ENCODE peak calls at places on chromosomes 3 and 15, in four cellular contexts. D is colonic mucosa, Y is HFFc6, S is mammary epithelial cell. T is an unnamed sample.

GRCh38 chr3:166362698-166363097 is 525.5 kb upstream of the BCHE start:
- DNase-seq in D (no peak), S (peak), Y (no peak), T (no peak)

GRCh38 chr15:47673343-47673761 is 44.0 kb upstream of the SEMA6D start:
- DNase-seq in D (no peak), S (no peak), Y (no peak), T (no peak)

GRCh38 chr15:90002428-90002844 is 1.3 kb downstream of the ZNF710 start:
- DNase-seq in Y (no peak), S (peak), D (no peak), T (no peak)

GRCh38 chr3:118636841-118637240 is 397.8 kb downstream of the IGSF11 start:
- DNase-seq in Y (no peak), D (no peak), S (peak), T (no peak)

GRCh38 chr3:118863731-118864322 is 170.8 kb downstream of the IGSF11 start:
- DNase-seq in D (no peak), S (no peak), Y (no peak), T (no peak)

GRCh38 chr3:79761441-79761840 is 6.4 kb downstream of the ROBO1 start:
- DNase-seq in D (no peak), S (no peak), Y (no peak), T (no peak)

GRCh38 chr3:94440767-94441493 is 378.1 kb downstream of the NSUN3 start:
- DNase-seq in S (peak), D (no peak), Y (peak), T (peak)

GRCh38 chr3:63523100-63523499 is 129.4 kb upstream of the SNTN start:
- DNase-seq in D (peak), S (peak), Y (no peak), T (no peak)

GRCh38 chr3:127684871-127685707 is 12.3 kb downstream of the ABTB1 start:
- DNase-seq in Y (no peak), S (no peak), D (no peak), T (no peak)

GRCh38 chr3:175456496-175456895 is 597.4 kb downstream of the NAALADL2 start:
- DNase-seq in Y (no peak), D (no peak), S (peak), T (no peak)

GRCh38 chr3:16372362-16373269 is 107.6 kb downstream of the OXNAD1 start:
- DNase-seq in D (no peak), Y (no peak), S (no peak), T (no peak)

GRCh38 chr3:123757281-123757940 is 126.7 kb downstream of the MYLK start:
- DNase-seq in Y (no peak), S (peak), D (peak), T (no peak)

GRCh38 chr3:38640661-38641441 is 8.6 kb downstream of the SCN5A start:
- DNase-seq in D (no peak), S (no peak), Y (no peak), T (no peak)

GRCh38 chr3:136630911-136631310 is 121.3 kb downstream of the STAG1 start:
- DNase-seq in Y (no peak), D (no peak), S (no peak), T (no peak)

GRCh38 chr15:33453761-33454160 is 143.0 kb downstream of the RYR3 start:
- DNase-seq in S (no peak), D (no peak), Y (no peak), T (no peak)

GRCh38 chr3:31740397-31740796 is 207.7 kb downstream of the STT3B start:
- DNase-seq in D (no peak), Y (no peak), S (no peak), T (no peak)

GRCh38 chr3:122132949-122133540 is 50.4 kb upstream of the CASR start:
- DNase-seq in D (no peak), Y (no peak), S (peak), T (no peak)

GRCh38 chr3:158802399-158803023 is 657 bp downstream of the MFSD1 start:
- DNase-seq in D (no peak), Y (no peak), S (no peak), T (no peak)

GRCh38 chr3:12894629-12895028 is 53.3 kb upstream of the RPL32 start:
- DNase-seq in Y (no peak), D (no peak), S (no peak), T (no peak)

GRCh38 chr3:15952543-15953175 is 154.9 kb upstream of the ANKRD28 start:
- DNase-seq in S (no peak), D (no peak), Y (peak), T (no peak)

GRCh38 chr3:4407941-4408340 is 59.1 kb downstream of the SUMF1 start:
- DNase-seq in D (no peak), S (no peak), Y (no peak), T (no peak)

GRCh38 chr3:194512895-194513601 is 26.2 kb upstream of the ATP13A3 start:
- DNase-seq in D (no peak), S (no peak), Y (no peak), T (no peak)

GRCh38 chr3:160568989-160569388 is 3.6 kb upstream of the KPNA4 start:
- DNase-seq in Y (no peak), S (no peak), D (no peak), T (no peak)

GRCh38 chr3:15659254-15659975 is 57.9 kb downstream of the BTD start:
- DNase-seq in Y (peak), S (no peak), D (no peak), T (no peak)

GRCh38 chr3:195542261-195542660 is 864 bp downstream of the PPP1R2 start:
- DNase-seq in D (no peak), S (no peak), Y (no peak), T (no peak)

GRCh38 chr15:78739996-78740903 is 71.0 kb downstream of the ADAMTS7 start:
- DNase-seq in S (peak), D (peak), Y (peak), T (no peak)

GRCh38 chr3:188624384-188624783 is 470.4 kb downstream of the LPP start:
- DNase-seq in Y (peak), S (no peak), D (peak), T (peak)

GRCh38 chr3:73540969-73541740 is 83.6 kb downstream of the PDZRN3 start:
- DNase-seq in D (no peak), S (peak), Y (peak), T (no peak)

GRCh38 chr15:78455749-78456148 is 17.7 kb downstream of the IREB2 start:
- DNase-seq in S (no peak), Y (no peak), D (no peak), T (no peak)

GRCh38 chr3:40930772-40931171 is 268.5 kb upstream of the CTNNB1 start:
- DNase-seq in D (no peak), S (no peak), Y (no peak), T (no peak)

GRCh38 chr3:186166491-186167288 is 57.8 kb upstream of the ETV5 start:
- DNase-seq in Y (peak), S (no peak), D (no peak), T (no peak)

GRCh38 chr15:89330119-89330518 is 4.5 kb downstream of the POLG start:
- DNase-seq in S (no peak), D (peak), Y (no peak), T (no peak)

GRCh38 chr3:136008732-136009456 is 43.4 kb downstream of the PPP2R3A start:
- DNase-seq in S (no peak), D (no peak), Y (no peak), T (no peak)

GRCh38 chr15:70023769-70024491 is 73.8 kb downstream of the TLE3 start:
- DNase-seq in S (peak), D (no peak), Y (peak), T (peak)

GRCh38 chr15:79130535-79131130 is 40.1 kb upstream of the RASGRF1 start:
- DNase-seq in S (no peak), D (no peak), Y (no peak), T (no peak)

GRCh38 chr3:159672728-159673471 is 315.7 kb upstream of the IL12A start:
- DNase-seq in S (no peak), D (no peak), Y (no peak), T (no peak)

GRCh38 chr3:25471081-25471768 is 43.2 kb downstream of the RARB start:
- DNase-seq in D (no peak), Y (no peak), S (no peak), T (no peak)

GRCh38 chr15:83153288-83153687 is 45.8 kb downstream of the TM6SF1 start:
- DNase-seq in S (no peak), Y (no peak), D (no peak), T (no peak)

GRCh38 chr3:188007897-188008296 is 146.1 kb upstream of the LPP start:
- DNase-seq in Y (no peak), D (no peak), S (no peak), T (no peak)

GRCh38 chr3:51610708-51611107 is 60.3 kb upstream of the TEX264 start:
- DNase-seq in Y (no peak), D (no peak), S (no peak), T (no peak)

DNA sequence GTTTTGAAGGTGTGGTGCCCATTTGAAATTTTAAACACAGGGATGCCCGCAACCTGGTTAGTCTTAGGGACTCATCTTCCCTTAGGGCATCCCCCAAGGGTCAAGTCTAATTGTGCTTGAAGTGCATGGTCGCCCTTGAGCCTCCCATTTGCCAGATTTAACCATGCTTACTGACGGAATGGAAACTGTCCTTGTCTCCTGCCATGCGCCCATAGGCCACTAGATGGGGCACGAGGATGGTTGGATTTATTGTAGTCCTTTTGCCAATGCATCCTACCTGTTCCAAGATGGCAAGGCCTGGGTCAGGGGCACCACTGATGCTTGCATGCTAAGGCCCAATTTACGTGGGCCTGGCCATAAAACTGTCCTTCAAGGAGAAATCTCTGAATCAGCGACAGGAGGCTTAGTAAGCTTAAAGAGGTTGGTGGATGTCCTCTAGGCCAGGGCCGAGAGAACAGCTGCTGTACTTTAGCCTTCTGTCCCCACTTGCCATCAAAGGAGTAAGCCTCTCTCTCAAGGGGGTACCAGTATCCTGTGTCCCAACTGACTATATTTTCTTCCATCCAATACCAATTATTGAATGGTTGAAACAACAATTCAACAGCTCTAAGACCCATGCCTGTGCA is 355.4 kb downstream of the OTOL1 start:
- DNase-seq in D (peak), Y (peak), S (peak), T (peak)
- TF ChIP-seq CTCF in D (peak), Y (peak), S (peak), T (peak)

DNA sequence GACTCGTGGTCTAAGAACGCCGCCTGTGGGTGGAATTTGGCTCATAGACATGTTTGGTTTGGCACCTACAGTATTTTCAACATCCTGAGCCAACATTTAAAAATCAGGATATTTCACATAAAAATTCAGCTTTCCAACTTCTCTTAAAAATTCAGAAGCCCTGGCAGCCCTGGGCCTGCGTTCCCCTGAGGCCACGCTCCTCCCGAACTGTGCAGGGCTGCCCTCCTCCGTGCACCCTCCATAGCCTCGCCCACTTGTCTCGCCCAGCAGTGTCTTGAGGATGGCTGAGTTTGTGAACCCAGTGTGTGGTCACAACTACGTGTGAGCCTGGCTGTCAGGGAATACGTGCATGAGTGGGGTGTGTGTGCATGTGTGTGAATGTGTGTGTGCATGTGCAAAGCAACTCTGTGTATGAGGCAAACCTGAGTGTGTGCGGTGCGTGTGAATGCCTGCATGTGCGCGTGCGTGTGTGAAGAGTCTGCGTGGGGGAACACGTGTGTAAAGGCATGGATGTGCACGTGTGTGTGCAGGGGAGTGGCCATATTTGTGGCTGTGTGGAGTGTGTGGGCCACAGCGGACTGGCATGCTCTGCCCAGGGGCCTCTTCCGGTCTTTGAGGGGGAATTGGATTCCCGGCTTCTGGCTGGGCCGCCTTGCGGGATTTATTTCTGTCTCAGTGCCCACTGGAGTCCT is 30.9 kb downstream of the PTH1R start:
- DNase-seq in D (no peak), S (no peak), Y (peak), T (peak)
- TF ChIP-seq CTCF in D (no peak), S (peak), Y (peak), T (peak)

GRCh38 chr3:50246517-50246954 is 10.5 kb downstream of the GNAI2 start:
- DNase-seq in S (peak), D (peak), Y (peak), T (peak)
- TF ChIP-seq CTCF in S (no peak), D (peak), Y (peak), T (no peak)

DNA sequence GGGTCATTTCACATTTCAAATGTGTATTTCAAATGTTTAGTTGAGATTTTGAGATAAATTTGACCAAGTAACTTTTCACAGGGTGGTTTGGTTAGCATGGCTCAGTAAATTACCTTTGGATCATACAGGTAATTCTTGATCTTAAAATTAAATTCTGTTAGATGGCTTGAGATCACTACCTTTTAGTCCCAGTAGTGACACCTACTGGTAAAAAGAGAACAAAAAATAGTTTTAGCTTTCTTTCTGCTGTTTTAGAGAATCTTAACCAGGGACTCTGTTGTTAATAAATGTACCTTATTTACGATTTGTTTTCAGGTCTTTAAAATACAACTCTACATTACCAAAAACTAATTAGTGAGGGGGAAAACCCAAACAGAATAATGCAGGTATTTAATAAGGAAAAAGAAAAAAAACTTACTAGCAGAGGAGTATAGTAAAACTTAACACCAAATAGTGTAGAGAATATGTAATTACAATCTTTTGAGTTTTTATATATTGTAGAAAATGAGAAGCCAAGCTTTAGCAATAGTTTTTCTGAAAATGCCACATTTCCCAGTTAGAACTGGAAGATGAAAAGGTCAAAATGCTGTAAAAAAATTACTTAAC is 620.3 kb upstream of the AGTR1 start:
- DNase-seq in Y (peak), D (no peak), S (peak), T (no peak)
- TF ChIP-seq CTCF in Y (peak), D (peak), S (peak), T (peak)

GRCh38 chr3:101567528-101568317 is 6.1 kb downstream of the TRMT10C start:
- DNase-seq in S (no peak), D (no peak), Y (peak), T (no peak)

GRCh38 chr3:101556064-101556463 is 5.6 kb upstream of the TRMT10C start:
- DNase-seq in D (no peak), Y (no peak), S (no peak), T (no peak)

DNA sequence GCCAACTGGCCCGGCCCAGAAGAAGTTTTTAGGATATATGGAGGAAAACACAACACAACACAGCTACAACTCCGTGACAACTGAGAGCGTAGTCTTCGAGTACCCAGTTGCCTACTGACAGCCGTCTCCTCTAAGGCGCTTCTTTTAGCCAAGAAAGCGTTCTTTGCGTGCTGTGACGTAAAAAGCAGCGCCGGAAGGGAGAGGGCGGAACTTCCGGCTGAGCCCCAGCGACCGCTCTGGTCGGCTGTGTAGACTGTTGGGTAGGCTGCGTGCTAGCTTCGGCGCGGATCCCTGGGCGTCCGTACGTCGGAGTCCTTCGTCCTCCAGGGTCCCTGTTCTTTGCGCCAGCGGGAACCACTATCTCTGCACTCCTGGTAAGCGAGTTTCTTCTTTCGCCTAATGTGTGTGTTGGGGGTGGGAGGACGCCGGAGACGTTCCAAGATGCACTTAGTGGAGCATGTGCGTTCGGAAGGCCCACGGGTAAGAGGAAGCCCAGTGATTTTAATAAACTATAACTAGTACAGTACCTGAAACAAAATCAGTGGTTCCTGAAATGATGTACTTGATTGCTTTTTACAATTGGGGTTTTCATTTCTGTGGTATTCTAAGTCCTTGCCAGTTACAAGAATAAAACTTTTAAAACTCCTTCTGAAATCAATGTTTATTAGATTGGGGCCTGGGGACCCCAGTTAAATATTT is at the start of gene TRMT10C:
- DNase-seq in Y (peak), D (peak), S (peak), T (peak)
- TF ChIP-seq CTCF in Y (no peak), D (no peak), S (no peak), T (no peak)

GRCh38 chr3:43338295-43338694 is 52.0 kb downstream of the SNRK start:
- DNase-seq in D (no peak), Y (no peak), S (peak), T (no peak)
- TF ChIP-seq CTCF in D (no peak), Y (no peak), S (no peak), T (no peak)

GRCh38 chr15:67373971-67374370 is 119.4 kb downstream of the IQCH start:
- DNase-seq in Y (no peak), S (no peak), D (no peak), T (no peak)
- TF ChIP-seq CTCF in Y (no peak), S (no peak), D (no peak), T (no peak)

GRCh38 chr3:146227486-146227885 is 23.4 kb downstream of the PLSCR4 start:
- DNase-seq in Y (no peak), D (no peak), S (no peak), T (no peak)

GRCh38 chr3:146221276-146221675 is 29.6 kb downstream of the PLSCR4 start:
- DNase-seq in S (no peak), Y (no peak), D (no peak), T (no peak)

GRCh38 chr3:146218880-146219866 is 31.7 kb downstream of the PLSCR4 start:
- DNase-seq in Y (no peak), D (peak), S (no peak), T (peak)

GRCh38 chr3:146223401-146224373 is 27.2 kb downstream of the PLSCR4 start:
- DNase-seq in D (peak), S (no peak), Y (no peak), T (no peak)

GRCh38 chr3:146222204-146223046 is 28.5 kb downstream of the PLSCR4 start:
- DNase-seq in D (peak), S (no peak), Y (no peak), T (no peak)
- TF ChIP-seq CTCF in D (no peak), S (no peak), Y (peak), T (no peak)